ENCODE peak calls at places on chromosomes 13 and 19, in ten cellular contexts. Q is lower leg skin, O is cardiac muscle cell, K is choroid plexus epithelial cell, A is pancreas, J is mammary epithelial cell, N is mucosa of descending colon, I is AG04449, W is body of pancreas, S is dorsolateral prefrontal cortex. R is an unnamed sample.

GRCh38 chr13:96093296-96094006 is 3.5 kb downstream of the HS6ST3 start:
- DNase-seq in K (no peak), J (no peak), A (no peak), S (no peak), W (no peak), N (no peak), Q (no peak), O (no peak), I (no peak), R (no peak)

GRCh38 chr19:56839665-56840451 is 668 bp downstream of the PEG3 start:
- DNase-seq in K (peak), A (peak), Q (peak), N (peak), W (peak), S (peak), I (no peak), O (peak), J (no peak), R (peak)

GRCh38 chr13:39559838-39560237 is 43.2 kb downstream of the LHFPL6 start:
- DNase-seq in J (no peak), A (no peak), O (no peak), W (no peak), K (no peak), I (no peak), S (no peak), Q (no peak), N (no peak), R (no peak)

GRCh38 chr19:1819211-1819975 is 7.3 kb upstream of the ATP8B3 start:
- DNase-seq in J (no peak), Q (no peak), O (no peak), N (no peak), A (no peak), S (no peak), K (no peak), W (no peak), I (no peak), R (no peak)

GRCh38 chr13:93146584-93147292 is 79.9 kb upstream of the GPC6 start:
- DNase-seq in J (peak), W (no peak), I (no peak), N (no peak), A (no peak), Q (no peak), O (peak), K (peak), S (no peak), R (peak)

GRCh38 chr13:26721251-26721939 is 39.2 kb downstream of the GPR12 start:
- DNase-seq in A (no peak), K (peak), I (no peak), N (peak), S (peak), J (no peak), W (no peak), O (no peak), Q (peak), R (no peak)

GRCh38 chr13:83184819-83185218 is 697.5 kb downstream of the SLITRK1 start:
- DNase-seq in Q (no peak), J (peak), A (no peak), W (no peak), N (no peak), I (peak), K (peak), O (peak), S (no peak), R (no peak)

GRCh38 chr13:61901946-61902541 is 486.4 kb upstream of the PCDH20 start:
- DNase-seq in J (no peak), S (no peak), N (no peak), K (no peak), A (no peak), Q (no peak), O (no peak), I (no peak), W (no peak), R (no peak)

GRCh38 chr13:34040863-34041262 is 222.9 kb downstream of the RFC3 start:
- DNase-seq in I (no peak), S (no peak), Q (no peak), J (no peak), O (no peak), A (no peak), N (no peak), W (no peak), K (no peak), R (no peak)

GRCh38 chr13:43128504-43128929 is 105.1 kb downstream of the DNAJC15 start:
- DNase-seq in K (no peak), Q (no peak), W (no peak), A (no peak), S (no peak), N (no peak), O (peak), J (no peak), I (no peak), R (no peak)

GRCh38 chr13:65497265-65497664 is 1732.9 kb downstream of the PCDH9 start:
- DNase-seq in J (no peak), A (no peak), O (no peak), K (peak), Q (no peak), I (peak), S (no peak), W (no peak), N (no peak), R (peak)

GRCh38 chr13:31427151-31427867 is 227.5 kb downstream of the B3GLCT start:
- DNase-seq in Q (no peak), N (no peak), K (no peak), J (no peak), O (no peak), I (no peak), W (no peak), A (no peak), S (no peak), R (no peak)

GRCh38 chr19:4108767-4109625 is 14.9 kb downstream of the MAP2K2 start:
- DNase-seq in O (no peak), Q (no peak), W (no peak), I (no peak), K (no peak), S (no peak), N (peak), J (no peak), A (no peak), R (no peak)

GRCh38 chr13:114148521-114148855 is 16.1 kb upstream of the RASA3 start:
- DNase-seq in I (no peak), N (peak), A (peak), S (no peak), K (no peak), W (peak), J (no peak), Q (no peak), O (no peak), R (no peak)

GRCh38 chr13:30504081-30504480 is 38.3 kb upstream of the HMGB1 start:
- DNase-seq in K (peak), I (no peak), Q (no peak), N (no peak), O (peak), W (no peak), S (no peak), A (no peak), J (no peak), R (peak)

DNA sequence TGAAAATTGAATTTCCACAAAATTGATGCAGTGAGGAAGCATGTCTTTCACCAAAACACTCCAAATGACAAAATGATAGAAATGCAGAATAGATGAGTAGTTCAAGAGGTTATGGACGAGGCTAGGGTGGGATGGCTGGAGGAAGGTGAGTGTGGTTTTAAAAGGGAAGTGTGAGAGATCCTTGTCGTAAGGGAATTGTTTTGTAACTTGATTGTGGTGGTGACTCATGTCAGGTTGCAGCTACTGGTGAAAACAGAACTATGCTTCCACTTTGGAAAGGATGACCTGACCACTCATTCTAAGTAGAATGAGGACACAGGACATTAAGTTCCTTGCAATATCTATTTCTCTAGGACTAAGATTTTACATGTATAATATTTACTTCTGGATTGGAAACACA is 345.7 kb downstream of the MTUS2 start:
- DNase-seq in O (no peak), W (no peak), J (no peak), K (peak), Q (no peak), N (no peak), I (no peak), A (no peak), S (no peak), R (no peak)
- TF ChIP-seq CTCF in O (no peak), W (no peak), J (no peak), K (no peak), Q (no peak), N (no peak), I (no peak), A (no peak), S (no peak), R (no peak)

DNA sequence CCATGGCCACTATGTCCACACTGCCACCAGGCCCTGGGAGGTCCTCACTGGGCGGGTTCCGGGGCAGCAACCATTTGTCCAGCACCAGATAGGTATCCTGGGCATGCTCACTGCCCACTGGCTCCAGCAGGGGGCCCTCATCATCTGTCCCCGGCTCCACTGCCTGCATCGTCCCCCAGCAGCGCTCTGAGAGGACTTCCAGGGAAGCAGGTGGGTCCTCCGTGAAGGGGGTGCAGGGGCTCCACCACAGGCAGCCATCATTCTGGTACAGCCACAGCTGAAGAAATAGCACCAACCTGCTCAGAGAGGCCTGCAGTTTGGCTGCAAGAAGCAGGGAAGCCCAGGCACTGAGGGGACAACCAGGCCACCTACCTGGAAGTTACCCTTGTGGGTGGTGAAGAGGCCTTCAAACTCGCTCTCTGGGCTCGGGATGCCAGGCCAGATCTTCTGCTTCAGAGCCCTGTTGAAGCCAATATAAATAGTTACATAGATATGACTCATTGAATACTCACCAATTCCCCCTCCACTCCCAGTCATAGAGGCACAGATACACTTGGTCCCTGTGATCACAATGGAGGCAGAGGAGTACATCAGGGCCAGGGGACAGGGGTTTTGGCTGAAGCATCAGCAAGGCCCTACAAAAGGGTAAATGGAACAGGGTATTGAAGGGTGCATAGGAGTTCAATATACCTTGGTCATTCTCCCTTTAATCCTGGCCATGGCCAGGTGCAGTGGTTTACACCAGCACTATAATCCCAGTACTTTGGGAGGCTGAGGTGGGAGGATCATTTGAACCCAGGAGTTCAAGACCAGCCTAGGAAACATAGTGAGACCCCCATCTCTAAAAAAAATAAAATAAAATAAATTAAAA is 4.1 kb downstream of the SWSAP1 start:
- DNase-seq in A (peak), O (peak), I (peak), N (no peak), K (peak), Q (no peak), S (peak), W (peak), J (peak), R (no peak)
- H3K4me3 ChIP-seq in A (no peak), O (no peak), I (no peak), N (no peak), K (no peak), Q (no peak), S (no peak), W (no peak), J (no peak), R (no peak)

DNA sequence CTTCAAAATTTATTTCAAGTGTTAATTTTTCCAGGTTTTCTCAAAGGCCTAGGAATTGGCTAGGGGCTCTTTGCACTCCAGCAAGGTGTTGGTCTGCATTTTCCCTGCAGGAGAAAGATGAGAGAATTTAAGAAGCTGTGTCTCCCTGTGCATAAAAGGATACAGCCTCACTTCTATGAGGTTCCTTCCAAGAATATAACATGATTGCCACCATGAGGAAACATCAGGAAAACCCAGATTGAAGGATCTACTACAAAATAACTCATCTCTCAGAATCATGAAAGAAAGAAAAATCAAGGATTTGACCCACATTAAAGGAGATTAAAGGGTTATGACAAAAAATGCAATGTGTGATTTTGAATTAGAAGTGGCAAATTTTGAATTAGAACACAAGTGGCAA is 69.9 kb downstream of the RUBCNL start:
- DNase-seq in S (no peak), N (no peak), J (no peak), W (no peak), K (peak), O (peak), I (no peak), A (no peak), Q (no peak), R (no peak)
- TF ChIP-seq CTCF in S (no peak), N (no peak), J (peak), W (no peak), K (no peak), O (peak), I (peak), A (no peak), Q (no peak), R (peak)

GRCh38 chr13:51231456-51231855 is 9.3 kb downstream of the FAM124A start:
- DNase-seq in A (no peak), I (no peak), W (no peak), S (no peak), K (no peak), N (no peak), Q (no peak), O (no peak), J (no peak), R (no peak)

GRCh38 chr13:51233117-51233826 is 11.1 kb downstream of the FAM124A start:
- DNase-seq in K (no peak), Q (no peak), W (no peak), I (no peak), J (no peak), S (no peak), N (no peak), A (no peak), O (no peak), R (no peak)

GRCh38 chr13:51229731-51230130 is 7.5 kb downstream of the FAM124A start:
- DNase-seq in A (no peak), W (no peak), J (no peak), I (no peak), Q (no peak), K (no peak), S (no peak), N (no peak), O (no peak), R (no peak)

GRCh38 chr13:51229141-51229540 is 6.9 kb downstream of the FAM124A start:
- DNase-seq in J (no peak), K (no peak), I (no peak), W (no peak), O (no peak), Q (no peak), N (no peak), A (no peak), S (no peak), R (no peak)

DNA sequence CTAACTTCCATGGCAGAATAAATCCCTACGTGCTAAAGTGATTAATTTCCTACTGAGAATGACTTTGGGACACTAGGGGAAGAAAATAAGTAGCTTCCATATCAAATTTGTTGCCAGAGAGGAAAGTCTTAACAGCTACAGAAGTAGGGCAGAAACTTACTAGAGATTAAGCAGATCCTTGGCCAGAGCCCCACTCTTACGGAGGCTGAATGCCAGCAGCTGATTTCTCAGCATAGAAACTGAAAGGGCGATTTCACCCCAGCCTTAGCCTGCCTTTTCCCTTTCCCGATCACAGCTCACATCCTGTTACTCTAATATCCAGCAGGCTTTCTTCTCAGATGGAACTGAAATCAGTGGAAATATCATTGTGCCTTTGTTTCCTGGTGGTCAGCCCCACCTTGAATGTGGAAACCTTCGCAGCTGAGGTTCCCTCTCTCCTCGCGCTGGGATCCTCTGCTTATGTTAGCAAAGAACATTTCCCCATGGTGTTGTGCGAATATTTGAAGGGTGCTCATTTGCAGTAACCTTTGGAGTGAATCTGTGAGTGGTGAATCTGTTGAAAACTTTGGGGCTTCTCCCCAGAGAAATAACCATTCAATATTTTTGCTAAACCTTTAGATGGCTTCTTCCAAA is 8.4 kb downstream of the FAM124A start:
- DNase-seq in O (peak), I (no peak), S (no peak), Q (peak), J (no peak), K (peak), W (peak), A (peak), N (no peak), R (peak)
- H3K4me3 ChIP-seq in O (no peak), I (no peak), S (peak), Q (no peak), J (no peak), K (peak), W (no peak), A (no peak), N (no peak), R (no peak)

DNA sequence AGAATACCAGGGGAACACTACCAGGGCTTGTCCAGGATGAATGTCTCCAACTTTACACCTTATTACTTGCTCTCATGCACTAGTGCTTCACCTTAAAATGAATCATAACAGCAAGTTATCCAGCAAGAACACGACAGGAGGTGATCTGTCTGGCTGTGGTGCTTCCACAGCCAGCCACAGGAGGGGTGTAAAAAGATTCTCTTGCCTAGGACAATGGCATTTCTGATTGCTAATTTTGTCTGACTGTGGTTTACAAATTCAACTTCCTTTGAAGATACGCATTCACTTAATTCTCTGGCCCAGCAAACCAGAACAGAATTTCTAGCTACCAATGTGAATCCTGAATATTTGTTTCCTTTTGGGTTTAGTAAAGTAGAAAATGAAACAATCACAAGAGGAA is 23.1 kb upstream of the COG3 start:
- DNase-seq in K (peak), O (peak), N (no peak), W (no peak), S (no peak), Q (no peak), I (no peak), A (no peak), J (peak), R (no peak)
- TF ChIP-seq CTCF in K (peak), O (peak), N (no peak), W (no peak), S (no peak), Q (no peak), I (peak), A (no peak), J (peak), R (peak)

DNA sequence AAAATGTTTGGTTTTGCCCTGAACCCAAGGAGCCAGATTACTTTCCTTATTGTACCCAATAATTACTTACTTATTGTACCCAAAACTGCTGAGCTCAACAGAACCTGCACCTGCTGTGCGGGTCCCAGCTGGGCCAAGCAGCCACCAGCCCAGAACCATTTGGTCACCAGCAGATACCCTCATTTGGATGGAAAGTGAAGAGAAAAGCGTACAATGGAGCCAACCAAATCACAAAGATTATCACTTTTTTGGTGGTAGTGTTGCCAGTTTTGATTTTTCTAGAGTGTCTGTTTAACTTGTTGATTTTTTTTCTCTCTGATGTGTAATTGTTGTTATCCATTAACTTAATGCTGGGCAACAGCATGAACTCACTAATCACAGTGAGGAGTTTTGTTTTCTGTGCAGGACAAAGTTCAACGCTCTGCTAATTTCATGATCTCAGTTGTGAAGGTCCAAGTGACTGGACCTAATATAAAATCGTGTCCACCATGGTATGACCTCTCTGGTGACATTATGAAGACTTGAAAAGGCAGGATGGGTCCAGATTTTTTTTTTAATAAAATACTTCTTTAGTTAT is 23.8 kb downstream of the SPATA13 start:
- DNase-seq in O (no peak), I (no peak), W (peak), Q (no peak), A (no peak), S (no peak), J (no peak), N (no peak), K (no peak), R (no peak)
- H3K4me3 ChIP-seq in O (no peak), I (no peak), W (no peak), Q (no peak), A (no peak), S (no peak), J (no peak), N (no peak), K (no peak), R (no peak)

GRCh38 chr19:38932425-38933179 is 1.9 kb downstream of the MRPS12 start:
- DNase-seq in A (peak), I (no peak), S (no peak), K (peak), W (peak), Q (no peak), N (peak), O (peak), J (no peak), R (no peak)
- TF ChIP-seq CTCF in A (no peak), I (peak), S (no peak), K (peak), W (peak), Q (no peak), N (no peak), O (peak), J (peak), R (peak)

GRCh38 chr19:49064768-49065611 is at the start of gene NTF4:
- DNase-seq in K (no peak), J (peak), Q (no peak), S (no peak), N (no peak), A (peak), O (peak), I (no peak), W (peak), R (no peak)
- H3K4me3 ChIP-seq in K (no peak), J (peak), Q (no peak), S (no peak), N (no peak), A (no peak), O (peak), I (peak), W (no peak), R (peak)

GRCh38 chr19:47615714-47616113 is 6.8 kb downstream of the BICRA start:
- DNase-seq in J (no peak), W (no peak), O (no peak), K (no peak), A (no peak), S (peak), Q (no peak), N (no peak), I (no peak), R (no peak)
- TF ChIP-seq CTCF in J (no peak), W (no peak), O (no peak), K (no peak), A (no peak), S (no peak), Q (no peak), N (no peak), I (no peak), R (no peak)